ENCODE peak calls at places on chromosome 1, in six cellular contexts. X, Q, I, Y, D and V are unnamed samples.

GRCh38 chr1:58870298-58870676 is 86.4 kb upstream of the JUN start:
- DNase-seq in Q (no peak), X (no peak), I (no peak), Y (no peak), D (no peak), V (no peak)

GRCh38 chr1:100767176-100767876 is 47.8 kb downstream of the VCAM1 start:
- DNase-seq in Q (peak), X (no peak), D (no peak), I (no peak), Y (no peak), V (no peak)

GRCh38 chr1:227888404-227889046 is 59.2 kb downstream of the WNT9A start:
- DNase-seq in X (no peak), D (no peak), I (peak), Q (no peak), Y (no peak), V (no peak)

GRCh38 chr1:212916395-212917133 is 33.8 kb upstream of the VASH2 start:
- DNase-seq in X (peak), Q (peak), I (peak), D (peak), Y (peak), V (peak)

GRCh38 chr1:109761227-109762038 is 2.3 kb downstream of the EPS8L3 start:
- DNase-seq in I (peak), Y (no peak), X (peak), Q (no peak), D (peak), V (no peak)

GRCh38 chr1:20476260-20477038 is 9.6 kb downstream of the CAMK2N1 start:
- DNase-seq in Y (no peak), D (peak), I (no peak), X (peak), Q (peak), V (no peak)

GRCh38 chr1:160538985-160539651 is 16.1 kb upstream of the SLAMF6 start:
- DNase-seq in I (no peak), Y (no peak), X (no peak), D (no peak), Q (no peak), V (no peak)

GRCh38 chr1:28801461-28801860 is 10.5 kb upstream of the OPRD1 start:
- DNase-seq in Q (no peak), Y (no peak), D (no peak), X (no peak), I (no peak), V (no peak)

GRCh38 chr1:90973897-90974798 is 47.7 kb downstream of the ZNF644 start:
- DNase-seq in Q (peak), Y (no peak), X (peak), I (no peak), D (no peak), V (no peak)

GRCh38 chr1:180643693-180644092 is 11.9 kb downstream of the XPR1 start:
- DNase-seq in X (peak), I (no peak), Q (peak), D (peak), Y (no peak), V (no peak)

GRCh38 chr1:37092937-37093336 is 58.6 kb upstream of the GRIK3 start:
- DNase-seq in Y (no peak), X (no peak), Q (no peak), I (no peak), D (no peak), V (no peak)

GRCh38 chr1:186849271-186849671 is 20.5 kb downstream of the PLA2G4A start:
- DNase-seq in I (no peak), Y (no peak), X (no peak), Q (no peak), D (no peak), V (peak)

GRCh38 chr1:179229214-179230140 is at the start of gene ABL2:
- DNase-seq in Q (no peak), I (peak), Y (peak), D (peak), X (peak), V (peak)

GRCh38 chr1:227934476-227935313 is 13.0 kb downstream of the WNT9A start:
- DNase-seq in X (peak), I (no peak), Q (peak), D (no peak), Y (peak), V (no peak)

GRCh38 chr1:110196917-110197782 is 13.0 kb upstream of the KCNC4 start:
- DNase-seq in D (no peak), Q (peak), X (peak), Y (no peak), I (no peak), V (no peak)

GRCh38 chr1:66214901-66215300 is 319.1 kb upstream of the SGIP1 start:
- DNase-seq in Y (no peak), D (no peak), I (no peak), X (no peak), Q (peak), V (no peak)

GRCh38 chr1:61055110-61055614 is 27.2 kb upstream of the NFIA start:
- DNase-seq in X (peak), I (no peak), Q (no peak), Y (no peak), D (no peak), V (no peak)

GRCh38 chr1:226568077-226568831 is 19.7 kb downstream of the STUM start:
- DNase-seq in X (no peak), D (no peak), I (no peak), Y (no peak), Q (no peak), V (no peak)

GRCh38 chr1:239703067-239703466 is 316.7 kb downstream of the CHRM3 start:
- DNase-seq in Y (no peak), D (no peak), I (no peak), X (no peak), Q (no peak), V (no peak)

GRCh38 chr1:226436855-226437491 is 29.1 kb upstream of the PARP1 start:
- DNase-seq in I (no peak), Y (no peak), Q (no peak), X (no peak), D (no peak), V (no peak)

GRCh38 chr1:238252033-238252802 is 361.5 kb upstream of the ZP4 start:
- DNase-seq in D (peak), Q (peak), I (no peak), Y (peak), X (peak), V (no peak)

DNA sequence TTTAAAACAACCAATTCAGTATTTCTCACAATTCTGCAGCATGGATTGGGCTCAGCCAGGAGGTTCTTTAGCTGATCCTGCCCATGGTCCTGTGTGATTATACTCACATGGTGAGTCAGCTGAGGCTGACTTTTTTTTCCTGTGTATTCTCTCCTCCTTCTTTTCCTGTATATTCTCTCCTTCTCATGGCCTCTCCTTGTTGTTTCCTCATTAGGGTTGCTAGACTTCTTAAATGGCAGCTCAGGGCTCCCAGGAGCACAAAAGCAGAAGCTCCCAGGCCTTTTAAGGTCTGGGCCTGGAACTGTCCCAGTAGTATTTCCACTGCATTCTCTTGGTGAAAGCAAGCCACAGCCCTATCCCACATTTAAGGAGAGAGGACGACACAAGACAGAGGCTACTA is 26.8 kb downstream of the VANGL1 start:
- DNase-seq in D (no peak), I (no peak), X (peak), Y (no peak), Q (peak), V (no peak)
- H3K4me3 ChIP-seq in D (no peak), I (no peak), X (no peak), Y (no peak), Q (no peak), V (no peak)

GRCh38 chr1:242605521-242605920 is 81.0 kb upstream of the PLD5 start:
- DNase-seq in X (no peak), Q (no peak), D (no peak), Y (no peak), I (no peak), V (no peak)
- H3K4me3 ChIP-seq in X (no peak), Q (no peak), D (no peak), Y (no peak), I (no peak), V (no peak)

GRCh38 chr1:24927473-24927872 is 2.6 kb downstream of the RUNX3 start:
- DNase-seq in I (no peak), Q (no peak), X (no peak), Y (no peak), D (no peak), V (no peak)

GRCh38 chr1:24927886-24928630 is 2.0 kb downstream of the RUNX3 start:
- DNase-seq in X (peak), D (no peak), I (no peak), Y (no peak), Q (peak), V (no peak)

GRCh38 chr1:24929091-24929875 is 793 bp downstream of the RUNX3 start:
- DNase-seq in Q (no peak), I (peak), D (no peak), X (no peak), Y (peak), V (peak)

GRCh38 chr1:24929876-24930702 is at the start of gene RUNX3:
- DNase-seq in D (peak), X (no peak), I (peak), Q (no peak), Y (peak), V (peak)

DNA sequence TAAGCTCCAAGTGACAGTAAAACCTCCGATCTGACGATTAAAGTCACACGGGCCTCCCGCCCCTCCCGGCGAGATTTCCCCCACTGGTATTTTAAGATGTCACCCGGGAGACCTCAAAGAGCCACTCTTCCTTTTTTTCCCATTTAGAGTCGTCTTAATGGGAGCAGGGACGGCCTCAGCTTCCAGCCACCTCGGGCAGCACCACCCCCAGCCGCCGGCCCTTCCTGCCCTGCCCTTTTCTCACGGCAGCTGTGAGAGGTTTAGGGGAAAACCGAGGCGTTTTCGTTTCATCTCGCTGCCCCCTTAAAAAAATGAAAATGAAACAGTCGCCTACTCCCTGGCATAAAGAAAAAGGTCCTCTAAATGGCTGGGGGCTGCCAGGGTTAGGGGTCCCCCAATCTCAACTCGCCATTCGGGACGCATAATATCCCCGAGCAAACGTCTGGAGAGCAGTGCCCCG is 1.4 kb downstream of the RUNX3 start:
- DNase-seq in Y (no peak), I (no peak), Q (no peak), D (no peak), X (peak), V (no peak)
- H3K4me3 ChIP-seq in Y (no peak), I (peak), Q (no peak), D (peak), X (no peak), V (peak)

DNA sequence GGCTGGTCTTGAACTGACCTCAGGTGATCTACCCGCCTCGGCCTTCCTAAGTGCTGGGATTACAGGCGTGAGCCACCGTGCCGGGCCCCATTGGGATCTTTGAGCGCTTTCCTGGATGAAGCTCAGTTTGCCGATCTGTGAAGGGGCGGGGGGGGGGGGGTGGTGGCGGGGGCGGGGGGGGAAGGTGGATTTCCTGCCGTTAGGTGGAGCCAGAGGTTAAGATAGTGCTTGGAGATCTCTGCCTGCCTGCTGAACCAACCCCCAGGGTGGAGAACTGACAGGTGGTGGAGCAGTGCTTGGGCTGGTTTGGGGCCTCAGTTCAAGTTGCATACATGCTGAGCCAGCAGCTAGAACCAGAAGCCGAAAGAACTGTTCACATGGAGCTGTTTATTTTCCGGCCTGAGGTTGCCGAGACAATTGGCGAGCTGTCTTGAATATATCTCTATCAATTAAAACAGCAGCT is 1.7 kb downstream of the TMCC2 start:
- DNase-seq in D (peak), X (peak), Q (peak), Y (no peak), I (no peak), V (peak)
- H3K4me3 ChIP-seq in D (peak), X (peak), Q (no peak), Y (no peak), I (peak), V (peak)

GRCh38 chr1:42740756-42741580 is 932 bp upstream of the CLDN19 start:
- DNase-seq in I (no peak), Q (no peak), D (no peak), X (no peak), Y (no peak), V (no peak)
- H3K4me3 ChIP-seq in I (no peak), Q (no peak), D (no peak), X (no peak), Y (no peak), V (no peak)

GRCh38 chr1:39635871-39636210 is 3.6 kb downstream of the HEYL start:
- DNase-seq in X (no peak), I (no peak), Y (no peak), D (no peak), Q (no peak), V (no peak)

GRCh38 chr1:39640861-39641260 is 1.4 kb upstream of the HEYL start:
- DNase-seq in Q (no peak), D (no peak), X (no peak), I (no peak), Y (no peak), V (no peak)

GRCh38 chr1:39637301-39637700 is 2.1 kb downstream of the HEYL start:
- DNase-seq in Y (no peak), X (no peak), Q (no peak), D (no peak), I (no peak), V (no peak)

GRCh38 chr1:39639333-39640130 is at the start of gene HEYL:
- DNase-seq in D (peak), I (peak), Q (peak), Y (peak), X (peak), V (peak)

GRCh38 chr1:39638965-39639332 is 494 bp downstream of the HEYL start:
- DNase-seq in I (no peak), X (no peak), Y (no peak), Q (no peak), D (no peak), V (no peak)
- H3K4me3 ChIP-seq in I (peak), X (no peak), Y (peak), Q (peak), D (peak), V (peak)

GRCh38 chr1:111198836-111199235 is 1.6 kb downstream of the DENND2D start:
- DNase-seq in Q (no peak), D (no peak), Y (no peak), I (no peak), X (no peak), V (no peak)
- H3K4me3 ChIP-seq in Q (no peak), D (peak), Y (no peak), I (peak), X (no peak), V (peak)